ENCODE peak calls at places on chromosome 15, in ten cellular contexts. One of them, this sample, is unnamed.

GRCh38 chr15:37880009-37880834 is 54.2 kb upstream of the TMCO5A start:
- DNase-seq in fibroblast of gingiva: peak
- DNase-seq in neural progenitor cell: peak
- DNase-seq in IMR-90: peak
- DNase-seq in H4: peak
- DNase-seq in NCI-H510A: no peak
- DNase-seq in endothelial cell: peak
- DNase-seq in KBM-7: peak
- DNase-seq in T-helper 22 cell: no peak
- DNase-seq in lower lobe of right lung: no peak
- DNase-seq in this sample: peak

GRCh38 chr15:78236491-78236890 is 2.1 kb upstream of the ACSBG1 start:
- DNase-seq in fibroblast of gingiva: no peak
- DNase-seq in neural progenitor cell: no peak
- DNase-seq in IMR-90: no peak
- DNase-seq in H4: no peak
- DNase-seq in NCI-H510A: no peak
- DNase-seq in endothelial cell: no peak
- DNase-seq in KBM-7: no peak
- DNase-seq in T-helper 22 cell: no peak
- DNase-seq in lower lobe of right lung: no peak
- DNase-seq in this sample: no peak

GRCh38 chr15:80582816-80583423 is 112.2 kb upstream of the ABHD17C start:
- DNase-seq in fibroblast of gingiva: no peak
- DNase-seq in neural progenitor cell: no peak
- DNase-seq in IMR-90: no peak
- DNase-seq in H4: no peak
- DNase-seq in NCI-H510A: no peak
- DNase-seq in endothelial cell: no peak
- DNase-seq in KBM-7: no peak
- DNase-seq in T-helper 22 cell: no peak
- DNase-seq in lower lobe of right lung: no peak
- DNase-seq in this sample: no peak

GRCh38 chr15:61155741-61156700 is 73.1 kb downstream of the RORA start:
- DNase-seq in fibroblast of gingiva: peak
- DNase-seq in neural progenitor cell: no peak
- DNase-seq in IMR-90: no peak
- DNase-seq in H4: peak
- DNase-seq in NCI-H510A: no peak
- DNase-seq in endothelial cell: no peak
- DNase-seq in KBM-7: peak
- DNase-seq in T-helper 22 cell: no peak
- DNase-seq in lower lobe of right lung: no peak
- DNase-seq in this sample: no peak

GRCh38 chr15:85475317-85475701 is 94.9 kb downstream of the AKAP13 start:
- DNase-seq in fibroblast of gingiva: peak
- DNase-seq in neural progenitor cell: no peak
- DNase-seq in IMR-90: no peak
- DNase-seq in H4: no peak
- DNase-seq in NCI-H510A: no peak
- DNase-seq in endothelial cell: no peak
- DNase-seq in KBM-7: peak
- DNase-seq in T-helper 22 cell: no peak
- DNase-seq in lower lobe of right lung: no peak
- DNase-seq in this sample: no peak

GRCh38 chr15:73560501-73561117 is 72.6 kb downstream of the NPTN start:
- DNase-seq in fibroblast of gingiva: peak
- DNase-seq in neural progenitor cell: peak
- DNase-seq in IMR-90: peak
- DNase-seq in H4: peak
- DNase-seq in NCI-H510A: peak
- DNase-seq in endothelial cell: no peak
- DNase-seq in KBM-7: peak
- DNase-seq in T-helper 22 cell: no peak
- DNase-seq in lower lobe of right lung: no peak
- DNase-seq in this sample: peak

GRCh38 chr15:59205839-59206622 is 612 bp upstream of the LDHAL6B start:
- DNase-seq in fibroblast of gingiva: no peak
- DNase-seq in neural progenitor cell: no peak
- DNase-seq in IMR-90: no peak
- DNase-seq in H4: no peak
- DNase-seq in NCI-H510A: no peak
- DNase-seq in endothelial cell: no peak
- DNase-seq in KBM-7: no peak
- DNase-seq in T-helper 22 cell: no peak
- DNase-seq in lower lobe of right lung: no peak
- DNase-seq in this sample: no peak

GRCh38 chr15:84818221-84819131 is 1.3 kb downstream of the ALPK3 start:
- DNase-seq in fibroblast of gingiva: no peak
- DNase-seq in neural progenitor cell: peak
- DNase-seq in IMR-90: peak
- DNase-seq in H4: no peak
- DNase-seq in NCI-H510A: no peak
- DNase-seq in endothelial cell: peak
- DNase-seq in KBM-7: peak
- DNase-seq in T-helper 22 cell: no peak
- DNase-seq in lower lobe of right lung: no peak
- DNase-seq in this sample: peak

GRCh38 chr15:98727115-98728040 is 79.0 kb downstream of the IGF1R start:
- DNase-seq in fibroblast of gingiva: peak
- DNase-seq in neural progenitor cell: peak
- DNase-seq in IMR-90: peak
- DNase-seq in H4: peak
- DNase-seq in NCI-H510A: no peak
- DNase-seq in endothelial cell: peak
- DNase-seq in KBM-7: no peak
- DNase-seq in T-helper 22 cell: no peak
- DNase-seq in lower lobe of right lung: peak
- DNase-seq in this sample: no peak

GRCh38 chr15:60326824-60327654 is 70.7 kb downstream of the ANXA2 start:
- DNase-seq in fibroblast of gingiva: peak
- DNase-seq in neural progenitor cell: peak
- DNase-seq in IMR-90: peak
- DNase-seq in H4: peak
- DNase-seq in NCI-H510A: no peak
- DNase-seq in endothelial cell: peak
- DNase-seq in KBM-7: peak
- DNase-seq in T-helper 22 cell: no peak
- DNase-seq in lower lobe of right lung: no peak
- DNase-seq in this sample: peak

GRCh38 chr15:36884404-36885335 is 215.7 kb downstream of the MEIS2 start:
- DNase-seq in fibroblast of gingiva: no peak
- DNase-seq in neural progenitor cell: peak
- DNase-seq in IMR-90: no peak
- DNase-seq in H4: no peak
- DNase-seq in NCI-H510A: no peak
- DNase-seq in endothelial cell: no peak
- DNase-seq in KBM-7: no peak
- DNase-seq in T-helper 22 cell: no peak
- DNase-seq in lower lobe of right lung: no peak
- DNase-seq in this sample: no peak

GRCh38 chr15:100809151-100809550 is 70.5 kb upstream of the ALDH1A3 start:
- DNase-seq in fibroblast of gingiva: peak
- DNase-seq in neural progenitor cell: no peak
- DNase-seq in IMR-90: no peak
- DNase-seq in H4: no peak
- DNase-seq in NCI-H510A: no peak
- DNase-seq in endothelial cell: no peak
- DNase-seq in KBM-7: no peak
- DNase-seq in T-helper 22 cell: no peak
- DNase-seq in lower lobe of right lung: no peak
- DNase-seq in this sample: no peak

GRCh38 chr15:78873796-78874761 is 1.4 kb downstream of the MORF4L1 start:
- DNase-seq in fibroblast of gingiva: peak
- DNase-seq in neural progenitor cell: peak
- DNase-seq in IMR-90: peak
- DNase-seq in H4: no peak
- DNase-seq in NCI-H510A: no peak
- DNase-seq in endothelial cell: no peak
- DNase-seq in KBM-7: peak
- DNase-seq in T-helper 22 cell: peak
- DNase-seq in lower lobe of right lung: no peak
- DNase-seq in this sample: no peak

GRCh38 chr15:67067930-67068542 is 2.6 kb downstream of the SMAD3 start:
- DNase-seq in fibroblast of gingiva: no peak
- DNase-seq in neural progenitor cell: peak
- DNase-seq in IMR-90: peak
- DNase-seq in H4: no peak
- DNase-seq in NCI-H510A: no peak
- DNase-seq in endothelial cell: no peak
- DNase-seq in KBM-7: no peak
- DNase-seq in T-helper 22 cell: no peak
- DNase-seq in lower lobe of right lung: no peak
- DNase-seq in this sample: no peak

GRCh38 chr15:43095708-43096347 is 10.0 kb downstream of the UBR1 start:
- DNase-seq in fibroblast of gingiva: peak
- DNase-seq in neural progenitor cell: no peak
- DNase-seq in IMR-90: peak
- DNase-seq in H4: no peak
- DNase-seq in NCI-H510A: no peak
- DNase-seq in endothelial cell: no peak
- DNase-seq in KBM-7: no peak
- DNase-seq in T-helper 22 cell: no peak
- DNase-seq in lower lobe of right lung: no peak
- DNase-seq in this sample: no peak

GRCh38 chr15:50247819-50248650 is 17.5 kb downstream of the HDC start:
- DNase-seq in fibroblast of gingiva: no peak
- DNase-seq in neural progenitor cell: no peak
- DNase-seq in IMR-90: no peak
- DNase-seq in H4: peak
- DNase-seq in NCI-H510A: no peak
- DNase-seq in endothelial cell: no peak
- DNase-seq in KBM-7: peak
- DNase-seq in T-helper 22 cell: no peak
- DNase-seq in lower lobe of right lung: peak
- DNase-seq in this sample: no peak

GRCh38 chr15:95405447-95405846 is 925.1 kb upstream of the NR2F2 start:
- DNase-seq in fibroblast of gingiva: no peak
- DNase-seq in neural progenitor cell: no peak
- DNase-seq in IMR-90: peak
- DNase-seq in H4: no peak
- DNase-seq in NCI-H510A: no peak
- DNase-seq in endothelial cell: no peak
- DNase-seq in KBM-7: no peak
- DNase-seq in T-helper 22 cell: no peak
- DNase-seq in lower lobe of right lung: no peak
- DNase-seq in this sample: no peak

GRCh38 chr15:96274698-96275097 is 55.8 kb upstream of the NR2F2 start:
- DNase-seq in fibroblast of gingiva: no peak
- DNase-seq in neural progenitor cell: no peak
- DNase-seq in IMR-90: no peak
- DNase-seq in H4: no peak
- DNase-seq in NCI-H510A: no peak
- DNase-seq in endothelial cell: no peak
- DNase-seq in KBM-7: no peak
- DNase-seq in T-helper 22 cell: no peak
- DNase-seq in lower lobe of right lung: no peak
- DNase-seq in this sample: no peak

This sample was measured in NCI-H146.